ENCODE peak calls at places on chromosomes 13 and 19, in eight cellular contexts. T is HCT116, Z is IMR-90, D is GM12878, F is SK-N-SH, Y is A549, Q is K562, B is HepG2. L is an unnamed sample.

GRCh38 chr13:99605417-99606321 is 104.4 kb downstream of the TM9SF2 start:
- DNase-seq in T (peak), Z (no peak), D (no peak), F (peak), Y (peak), Q (peak), B (peak), L (no peak)

GRCh38 chr19:48795055-48795854 is 15.6 kb downstream of the BCAT2 start:
- DNase-seq in T (peak), Z (peak), D (peak), F (peak), Y (peak), Q (peak), B (peak), L (peak)

GRCh38 chr19:51777570-51778460 is 16.8 kb downstream of the FPR2 start:
- DNase-seq in T (peak), Z (peak), D (no peak), F (peak), Y (peak), Q (peak), B (peak), L (peak)

GRCh38 chr19:35341565-35342225 is 6.0 kb upstream of the FFAR1 start:
- DNase-seq in T (no peak), Z (no peak), D (no peak), F (no peak), Y (no peak), Q (no peak), B (no peak), L (no peak)

GRCh38 chr13:112818698-112819045 is 128.8 kb downstream of the ATP11A start:
- DNase-seq in T (no peak), Z (no peak), D (no peak), F (no peak), Y (no peak), Q (no peak), B (no peak), L (no peak)

GRCh38 chr19:33988601-33989000 is 183.7 kb upstream of the LSM14A start:
- DNase-seq in T (no peak), Z (peak), D (no peak), F (no peak), Y (no peak), Q (no peak), B (no peak), L (no peak)

GRCh38 chr13:78317030-78317429 is 286.3 kb downstream of the POU4F1 start:
- DNase-seq in T (no peak), Z (no peak), D (no peak), F (peak), Y (no peak), Q (no peak), B (no peak), L (no peak)

GRCh38 chr13:51148952-51149573 is 38.0 kb upstream of the C13orf42 start:
- DNase-seq in T (peak), Z (peak), D (no peak), F (peak), Y (peak), Q (peak), B (no peak), L (no peak)

GRCh38 chr19:14167013-14167593 is 30.7 kb upstream of the ASF1B start:
- DNase-seq in T (no peak), Z (no peak), D (no peak), F (no peak), Y (no peak), Q (no peak), B (no peak), L (no peak)

GRCh38 chr13:102848956-102849355 is 3.1 kb downstream of the ERCC5 start:
- DNase-seq in T (no peak), Z (no peak), D (no peak), F (no peak), Y (no peak), Q (no peak), B (no peak), L (no peak)

DNA sequence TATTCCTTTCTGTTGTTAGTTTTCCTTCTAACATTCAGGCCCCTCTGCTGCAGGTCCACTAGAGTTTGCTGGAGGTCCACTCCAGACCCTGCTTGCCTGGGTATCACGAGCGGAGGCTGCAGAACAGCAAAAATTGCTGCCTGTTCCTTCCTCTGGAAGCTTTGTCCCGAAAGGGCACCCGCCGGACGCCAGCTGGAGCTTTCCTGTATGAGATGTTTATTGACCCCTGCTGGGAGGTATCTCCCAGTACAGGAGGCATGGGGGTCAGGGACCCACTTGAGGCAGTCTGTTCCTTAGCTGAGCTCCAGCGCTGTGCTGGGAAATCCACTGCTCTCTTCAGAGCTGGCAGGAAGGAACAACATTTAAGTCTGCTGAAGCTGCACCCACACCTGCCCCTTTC is 259.1 kb downstream of the SLC7A1 start:
- DNase-seq in T (no peak), Z (no peak), D (no peak), F (no peak), Y (no peak), Q (no peak), B (no peak), L (no peak)
- TF ChIP-seq RAD21 in T (no peak), Z (no peak), D (no peak), F (no peak), Y (no peak), Q (no peak), B (no peak), L (no peak)

DNA sequence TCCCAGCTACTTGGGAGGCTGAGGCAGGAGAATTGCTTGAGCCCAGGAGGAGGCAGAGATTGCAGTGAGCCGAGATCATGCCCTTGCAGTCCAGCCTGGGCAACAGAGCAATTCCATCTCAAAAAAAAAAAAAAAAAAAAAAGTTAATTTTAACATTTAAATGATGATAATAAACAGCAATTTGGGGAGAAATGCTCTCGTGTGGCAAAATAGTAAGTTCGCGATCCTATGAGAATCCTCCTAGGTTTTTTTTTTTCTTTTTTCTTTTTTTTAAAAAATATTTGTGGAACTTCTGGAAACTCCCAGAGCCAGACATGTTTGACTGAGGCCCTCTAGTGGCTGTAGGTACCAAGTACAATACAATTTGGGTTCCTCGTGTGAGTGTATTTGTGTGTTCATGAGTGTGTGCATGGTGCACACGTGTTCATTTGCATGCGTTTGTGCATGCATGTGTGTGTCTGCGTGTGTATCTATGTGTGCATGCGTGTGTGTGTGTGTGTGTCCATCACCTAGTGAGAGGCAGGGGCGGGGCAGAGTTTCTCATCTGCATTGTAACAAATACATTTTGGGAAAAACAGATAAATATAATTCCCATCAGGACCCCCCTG is 31.2 kb downstream of the TMPRSS9 start:
- DNase-seq in T (peak), Z (peak), D (peak), F (peak), Y (peak), Q (peak), B (peak), L (no peak)
- TF ChIP-seq RAD21 in T (peak), Z (peak), D (peak), F (peak), Y (peak), Q (peak), B (no peak), L (peak)

DNA sequence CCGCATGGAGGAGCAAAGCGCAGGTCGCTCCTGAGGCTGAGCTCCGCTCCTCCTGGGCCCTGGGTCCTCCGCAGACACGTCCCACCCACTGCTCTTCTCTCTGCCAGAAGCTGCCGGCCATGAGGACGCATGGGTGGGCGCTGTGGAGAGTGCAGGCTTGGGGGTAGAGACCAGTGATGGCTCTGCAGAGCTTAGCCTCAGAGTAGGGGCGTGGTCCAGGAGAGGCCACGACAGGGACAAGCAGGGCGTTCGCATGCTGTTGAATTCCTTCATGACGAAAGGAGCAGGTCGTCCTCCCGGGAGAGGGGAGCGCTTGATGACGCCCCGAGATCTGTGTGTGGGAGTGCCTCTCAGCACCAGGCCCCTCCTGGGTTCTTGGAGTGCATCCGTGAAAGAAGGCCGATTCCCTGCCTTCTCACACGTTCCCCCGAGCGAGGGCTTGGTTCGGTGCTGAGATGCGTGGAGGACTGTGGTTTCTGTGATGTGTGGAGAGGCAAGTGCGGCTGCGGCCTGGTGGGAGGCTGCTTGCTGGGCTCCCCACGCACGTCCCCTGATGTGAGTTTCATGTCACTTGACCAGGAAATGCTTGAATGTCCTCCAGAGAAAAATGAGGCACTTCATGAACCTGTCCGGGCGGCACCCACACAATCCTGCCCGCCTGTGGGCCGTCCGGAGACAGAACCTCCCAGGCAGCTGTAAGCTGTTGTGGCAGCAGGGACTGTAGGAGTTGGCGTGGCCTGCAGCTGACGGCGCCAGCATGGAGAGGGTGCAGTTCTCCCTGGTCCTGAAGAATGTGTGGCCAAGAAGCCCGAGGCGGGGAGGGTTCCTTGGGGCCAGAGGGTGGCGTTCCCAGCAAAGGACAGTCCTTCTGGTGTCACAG is 4.5 kb downstream of the SF3A2 start:
- DNase-seq in T (no peak), Z (no peak), D (no peak), F (no peak), Y (no peak), Q (no peak), B (no peak), L (no peak)
- TF ChIP-seq RAD21 in T (no peak), Z (no peak), D (no peak), F (no peak), Y (no peak), Q (no peak), B (no peak), L (no peak)

DNA sequence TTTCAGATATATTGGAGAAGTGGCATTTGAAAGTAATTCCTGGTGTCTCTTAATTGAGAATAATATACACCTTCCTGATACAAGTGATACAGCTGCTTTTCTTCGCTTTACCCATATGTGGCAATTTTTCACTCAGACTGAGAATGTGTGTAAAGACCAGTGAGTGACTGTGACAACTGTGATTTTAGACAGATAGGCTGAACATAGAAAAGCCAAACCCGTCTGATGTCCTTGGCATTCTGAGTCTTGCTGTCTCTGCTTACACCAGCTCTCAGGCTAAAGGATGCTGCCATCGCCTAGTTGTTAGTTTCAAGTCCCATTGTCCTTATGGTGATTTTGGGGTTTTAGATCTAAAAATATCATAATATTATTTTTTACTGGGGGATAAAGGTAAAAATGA is 492.6 kb downstream of the RFC3 start:
- DNase-seq in T (no peak), Z (no peak), D (no peak), F (peak), Y (no peak), Q (no peak), B (no peak), L (no peak)
- TF ChIP-seq RAD21 in T (no peak), Z (no peak), D (no peak), F (no peak), Y (no peak), Q (no peak), B (no peak), L (no peak)

DNA sequence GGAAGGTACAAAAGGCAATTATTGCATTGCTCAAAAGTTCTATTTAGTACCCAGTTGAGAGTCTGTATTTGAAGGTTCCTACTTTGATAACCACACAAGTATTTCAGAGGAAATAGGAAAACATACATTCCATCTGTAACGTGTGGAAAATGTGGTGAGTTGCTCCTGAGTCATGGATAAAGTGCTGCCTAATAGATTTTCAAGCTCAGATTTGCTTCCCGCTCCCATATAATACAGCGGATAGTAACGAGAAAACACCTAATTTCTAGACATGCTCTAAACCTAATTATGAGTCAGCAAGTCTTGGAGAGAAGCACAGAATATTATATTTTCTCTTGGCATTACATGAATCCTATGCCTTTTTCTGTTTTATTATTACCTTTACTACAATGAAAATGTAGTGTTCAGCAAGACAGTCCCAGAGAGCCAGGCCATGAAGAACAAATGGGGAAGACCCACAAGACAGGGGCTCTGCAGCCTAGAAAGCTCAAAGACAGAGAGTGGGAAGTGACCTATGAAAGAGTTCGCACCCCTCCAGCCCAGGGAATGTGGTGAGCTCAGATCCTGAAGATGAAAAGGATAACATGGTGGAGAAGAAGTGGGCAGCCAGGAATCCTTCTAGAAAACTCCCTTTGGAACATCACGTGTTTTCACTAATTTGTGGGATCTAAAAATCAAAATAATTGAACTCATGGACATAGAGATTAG is 116.1 kb downstream of the STARD13 start:
- DNase-seq in T (no peak), Z (peak), D (no peak), F (no peak), Y (no peak), Q (no peak), B (no peak), L (no peak)
- TF ChIP-seq RAD21 in T (no peak), Z (peak), D (no peak), F (no peak), Y (no peak), Q (no peak), B (no peak), L (no peak)

DNA sequence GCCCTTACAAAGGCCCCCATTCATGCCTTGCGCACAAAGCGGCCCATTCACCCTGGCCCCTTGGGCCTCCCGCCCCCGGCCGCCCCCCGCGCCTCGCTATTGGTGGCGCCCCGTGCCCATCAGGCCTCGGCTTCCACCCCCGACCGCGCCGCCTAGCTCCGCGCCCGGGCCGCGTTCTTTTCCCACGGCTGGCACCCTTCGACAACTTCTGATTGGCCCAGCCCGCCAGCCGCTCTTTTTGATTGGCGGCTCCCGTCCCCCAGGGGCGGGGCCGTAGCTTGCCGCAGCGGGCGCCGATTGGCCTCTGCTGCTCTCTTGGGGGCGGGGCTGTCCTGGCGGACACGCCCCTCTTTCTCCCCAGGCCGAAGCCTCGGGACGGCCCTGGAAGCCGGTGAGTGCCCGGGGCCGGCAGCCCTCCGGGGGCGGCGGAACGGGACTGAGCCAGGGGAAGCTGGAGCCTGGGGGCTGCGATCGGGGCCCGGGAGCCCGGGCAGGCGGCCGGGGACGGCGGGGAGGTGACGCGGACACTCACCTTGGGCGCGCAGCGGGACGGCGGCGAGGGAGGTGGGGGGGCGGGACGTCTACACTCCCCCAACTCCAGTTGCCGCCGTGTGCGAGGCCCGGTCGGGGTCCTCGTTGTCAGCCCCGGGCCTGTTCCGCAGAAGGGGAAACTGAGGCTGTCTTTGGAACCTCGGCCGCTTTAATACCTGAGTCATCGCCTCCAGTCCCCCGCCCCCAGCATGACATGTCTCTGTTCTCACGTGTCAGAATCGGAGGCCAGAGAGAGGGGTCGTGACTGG is at the start of gene MYH14:
- DNase-seq in T (peak), Z (no peak), D (no peak), F (peak), Y (peak), Q (peak), B (peak), L (peak)
- TF ChIP-seq RAD21 in T (no peak), Z (no peak), D (no peak), F (no peak), Y (no peak), Q (no peak), B (no peak), L (no peak)

GRCh38 chr19:1000095-1000494 is at the start of gene GRIN3B:
- DNase-seq in T (peak), Z (peak), D (no peak), F (peak), Y (peak), Q (peak), B (peak), L (peak)
- TF ChIP-seq RAD21 in T (no peak), Z (peak), D (peak), F (no peak), Y (peak), Q (peak), B (peak), L (peak)

GRCh38 chr13:33874871-33875270 is 56.9 kb downstream of the RFC3 start:
- DNase-seq in T (no peak), Z (no peak), D (no peak), F (no peak), Y (peak), Q (no peak), B (no peak), L (no peak)
- TF ChIP-seq RAD21 in T (peak), Z (peak), D (peak), F (peak), Y (peak), Q (no peak), B (no peak), L (peak)

GRCh38 chr13:80649274-80649673 is 308.3 kb upstream of the SPRY2 start:
- DNase-seq in T (no peak), Z (no peak), D (no peak), F (no peak), Y (no peak), Q (no peak), B (no peak), L (no peak)

GRCh38 chr13:80658705-80659104 is 317.8 kb upstream of the SPRY2 start:
- DNase-seq in T (no peak), Z (no peak), D (no peak), F (no peak), Y (no peak), Q (no peak), B (no peak), L (no peak)

GRCh38 chr13:80655778-80656518 is 315.0 kb upstream of the SPRY2 start:
- DNase-seq in T (no peak), Z (no peak), D (no peak), F (no peak), Y (no peak), Q (peak), B (no peak), L (no peak)

GRCh38 chr13:80654638-80655249 is 313.8 kb upstream of the SPRY2 start:
- DNase-seq in T (no peak), Z (no peak), D (no peak), F (no peak), Y (no peak), Q (peak), B (no peak), L (no peak)
- TF ChIP-seq RAD21 in T (no peak), Z (no peak), D (no peak), F (no peak), Y (no peak), Q (no peak), B (no peak), L (no peak)